ENCODE peak calls at places on chromosomes 12 and 14, in eight cellular contexts. One of them, this sample, is unnamed.

GRCh38 chr14:54722791-54723432 is 156.0 kb downstream of the SAMD4A start:
- DNase-seq in sigmoid colon: no peak
- DNase-seq in transverse colon: no peak
- DNase-seq in Daoy: peak; percentile 44
- DNase-seq in fibroblast of the aortic adventitia: peak; percentile 45
- DNase-seq in choroid plexus epithelial cell: peak; percentile 67
- DNase-seq in pancreas: no peak
- DNase-seq in neural crest cell: no peak
- DNase-seq in this sample: no peak

GRCh38 chr12:14256139-14256538 is 109.3 kb upstream of the ATF7IP start:
- DNase-seq in pancreas: no peak
- DNase-seq in transverse colon: no peak
- DNase-seq in choroid plexus epithelial cell: peak; percentile 55
- DNase-seq in Daoy: peak; percentile 46
- DNase-seq in fibroblast of the aortic adventitia: peak; percentile 79
- DNase-seq in neural crest cell: no peak
- DNase-seq in sigmoid colon: no peak
- DNase-seq in this sample: no peak

GRCh38 chr14:93023802-93024434 is 91.8 kb downstream of the ITPK1 start:
- DNase-seq in fibroblast of the aortic adventitia: no peak
- DNase-seq in sigmoid colon: no peak
- DNase-seq in Daoy: no peak
- DNase-seq in neural crest cell: no peak
- DNase-seq in choroid plexus epithelial cell: no peak
- DNase-seq in transverse colon: no peak
- DNase-seq in pancreas: no peak
- DNase-seq in this sample: peak; percentile 65

GRCh38 chr12:27383429-27384260 is 51.0 kb downstream of the BMAL2 start:
- DNase-seq in neural crest cell: peak; percentile 77
- DNase-seq in pancreas: peak; percentile 74
- DNase-seq in choroid plexus epithelial cell: peak; percentile 91
- DNase-seq in fibroblast of the aortic adventitia: peak; percentile 94
- DNase-seq in sigmoid colon: peak; percentile 84
- DNase-seq in Daoy: peak; percentile 88
- DNase-seq in transverse colon: peak; percentile 80
- DNase-seq in this sample: peak; percentile 68

GRCh38 chr12:93879476-93880376 is 202.6 kb downstream of the CRADD start:
- DNase-seq in neural crest cell: no peak
- DNase-seq in transverse colon: no peak
- DNase-seq in Daoy: peak; percentile 67
- DNase-seq in sigmoid colon: no peak
- DNase-seq in pancreas: no peak
- DNase-seq in fibroblast of the aortic adventitia: peak; percentile 80
- DNase-seq in choroid plexus epithelial cell: peak; percentile 64
- DNase-seq in this sample: no peak

GRCh38 chr12:131118366-131118765 is 164.7 kb downstream of the ADGRD1 start:
- DNase-seq in neural crest cell: no peak
- DNase-seq in pancreas: no peak
- DNase-seq in fibroblast of the aortic adventitia: no peak
- DNase-seq in Daoy: no peak
- DNase-seq in transverse colon: no peak
- DNase-seq in sigmoid colon: peak; percentile 59
- DNase-seq in choroid plexus epithelial cell: no peak
- DNase-seq in this sample: no peak

GRCh38 chr12:130514149-130514551 is 176.5 kb downstream of the PIWIL1 start:
- DNase-seq in neural crest cell: no peak
- DNase-seq in choroid plexus epithelial cell: no peak
- DNase-seq in Daoy: peak; percentile 77
- DNase-seq in sigmoid colon: no peak
- DNase-seq in fibroblast of the aortic adventitia: no peak
- DNase-seq in transverse colon: no peak
- DNase-seq in pancreas: no peak
- DNase-seq in this sample: peak; percentile 45

GRCh38 chr12:118525216-118525615 is 148.9 kb downstream of the SUDS3 start:
- DNase-seq in choroid plexus epithelial cell: no peak
- DNase-seq in Daoy: no peak
- DNase-seq in neural crest cell: no peak
- DNase-seq in pancreas: no peak
- DNase-seq in transverse colon: no peak
- DNase-seq in sigmoid colon: no peak
- DNase-seq in fibroblast of the aortic adventitia: no peak
- DNase-seq in this sample: no peak

GRCh38 chr12:24172031-24172772 is 222.7 kb upstream of the SOX5 start:
- DNase-seq in sigmoid colon: no peak
- DNase-seq in pancreas: no peak
- DNase-seq in neural crest cell: no peak
- DNase-seq in fibroblast of the aortic adventitia: no peak
- DNase-seq in transverse colon: no peak
- DNase-seq in choroid plexus epithelial cell: no peak
- DNase-seq in Daoy: no peak
- DNase-seq in this sample: no peak

GRCh38 chr12:130613131-130613530 is 103.0 kb downstream of the RIMBP2 start:
- DNase-seq in neural crest cell: no peak
- DNase-seq in choroid plexus epithelial cell: no peak
- DNase-seq in Daoy: no peak
- DNase-seq in sigmoid colon: peak; percentile 40
- DNase-seq in pancreas: no peak
- DNase-seq in transverse colon: no peak
- DNase-seq in fibroblast of the aortic adventitia: no peak
- DNase-seq in this sample: no peak

GRCh38 chr12:108190529-108190928 is 61.4 kb downstream of the WSCD2 start:
- DNase-seq in transverse colon: no peak
- DNase-seq in choroid plexus epithelial cell: no peak
- DNase-seq in pancreas: no peak
- DNase-seq in neural crest cell: no peak
- DNase-seq in fibroblast of the aortic adventitia: no peak
- DNase-seq in sigmoid colon: peak; percentile 67
- DNase-seq in Daoy: no peak
- DNase-seq in this sample: no peak

GRCh38 chr12:89707992-89708792 is 446 bp downstream of the ATP2B1 start:
- DNase-seq in transverse colon: peak; percentile 47
- DNase-seq in Daoy: peak; percentile 46
- DNase-seq in choroid plexus epithelial cell: peak; percentile 35
- DNase-seq in fibroblast of the aortic adventitia: no peak
- DNase-seq in neural crest cell: peak; percentile 14
- DNase-seq in sigmoid colon: peak; percentile 79
- DNase-seq in pancreas: peak; percentile 65
- DNase-seq in this sample: peak; percentile 56

GRCh38 chr12:11839093-11839641 is 189.7 kb downstream of the ETV6 start:
- DNase-seq in transverse colon: peak; percentile 42
- DNase-seq in choroid plexus epithelial cell: peak; percentile 49
- DNase-seq in sigmoid colon: no peak
- DNase-seq in neural crest cell: no peak
- DNase-seq in pancreas: no peak
- DNase-seq in Daoy: peak; percentile 57
- DNase-seq in fibroblast of the aortic adventitia: peak; percentile 73
- DNase-seq in this sample: no peak

GRCh38 chr12:50839032-50839431 is 3.7 kb upstream of the TMPRSS12 start:
- DNase-seq in pancreas: no peak
- DNase-seq in sigmoid colon: no peak
- DNase-seq in Daoy: no peak
- DNase-seq in neural crest cell: no peak
- DNase-seq in choroid plexus epithelial cell: no peak
- DNase-seq in fibroblast of the aortic adventitia: no peak
- DNase-seq in transverse colon: no peak
- DNase-seq in this sample: no peak

GRCh38 chr12:109594566-109595317 is 21.1 kb downstream of the MVK start:
- DNase-seq in Daoy: no peak
- DNase-seq in transverse colon: no peak
- DNase-seq in neural crest cell: no peak
- DNase-seq in fibroblast of the aortic adventitia: no peak
- DNase-seq in pancreas: no peak
- DNase-seq in sigmoid colon: no peak
- DNase-seq in choroid plexus epithelial cell: no peak
- DNase-seq in this sample: no peak

GRCh38 chr14:69263364-69263763 is 3.4 kb downstream of the GALNT16 start:
- DNase-seq in Daoy: peak; percentile 95
- DNase-seq in transverse colon: peak; percentile 18
- DNase-seq in fibroblast of the aortic adventitia: peak; percentile 99
- DNase-seq in sigmoid colon: peak; percentile 87
- DNase-seq in neural crest cell: no peak
- DNase-seq in pancreas: no peak
- DNase-seq in choroid plexus epithelial cell: peak; percentile 86
- DNase-seq in this sample: peak; percentile 53

GRCh38 chr12:117158911-117159310 is 31.4 kb downstream of the FBXO21 start:
- DNase-seq in transverse colon: no peak
- DNase-seq in choroid plexus epithelial cell: peak; percentile 56
- DNase-seq in pancreas: no peak
- DNase-seq in fibroblast of the aortic adventitia: peak; percentile 58
- DNase-seq in Daoy: no peak
- DNase-seq in neural crest cell: no peak
- DNase-seq in sigmoid colon: no peak
- DNase-seq in this sample: no peak

GRCh38 chr12:32470936-32471335 is 71.6 kb downstream of the FGD4 start:
- DNase-seq in pancreas: no peak
- DNase-seq in fibroblast of the aortic adventitia: no peak
- DNase-seq in choroid plexus epithelial cell: no peak
- DNase-seq in neural crest cell: no peak
- DNase-seq in Daoy: no peak
- DNase-seq in sigmoid colon: no peak
- DNase-seq in transverse colon: no peak
- DNase-seq in this sample: no peak

GRCh38 chr12:510071-510825 is 50.5 kb downstream of the B4GALNT3 start:
- DNase-seq in choroid plexus epithelial cell: no peak
- DNase-seq in pancreas: no peak
- DNase-seq in transverse colon: peak; percentile 78
- DNase-seq in fibroblast of the aortic adventitia: no peak
- DNase-seq in neural crest cell: peak; percentile 22
- DNase-seq in sigmoid colon: no peak
- DNase-seq in Daoy: peak; percentile 61
- DNase-seq in this sample: peak; percentile 36

GRCh38 chr12:121145221-121145620 is 12.5 kb downstream of the P2RX7 start:
- DNase-seq in choroid plexus epithelial cell: peak; percentile 20
- DNase-seq in transverse colon: no peak
- DNase-seq in sigmoid colon: no peak
- DNase-seq in neural crest cell: no peak
- DNase-seq in Daoy: peak; percentile 45
- DNase-seq in pancreas: no peak
- DNase-seq in fibroblast of the aortic adventitia: no peak
- DNase-seq in this sample: no peak

GRCh38 chr14:77457115-77457521 is 283 bp downstream of the VIPAS39 start:
- DNase-seq in fibroblast of the aortic adventitia: no peak
- DNase-seq in neural crest cell: no peak
- DNase-seq in Daoy: no peak
- DNase-seq in transverse colon: no peak
- DNase-seq in choroid plexus epithelial cell: peak; percentile 50
- DNase-seq in sigmoid colon: peak; percentile 64
- DNase-seq in pancreas: no peak
- DNase-seq in this sample: peak; percentile 46

GRCh38 chr12:27973487-27973890 is 956 bp upstream of the PTHLH start:
- DNase-seq in choroid plexus epithelial cell: peak; percentile 54
- DNase-seq in neural crest cell: no peak
- DNase-seq in fibroblast of the aortic adventitia: peak; percentile 49
- DNase-seq in pancreas: no peak
- DNase-seq in sigmoid colon: no peak
- DNase-seq in Daoy: peak; percentile 50
- DNase-seq in transverse colon: no peak
- DNase-seq in this sample: no peak

GRCh38 chr12:130617219-130617618 is 98.9 kb downstream of the RIMBP2 start:
- DNase-seq in neural crest cell: no peak
- DNase-seq in transverse colon: no peak
- DNase-seq in pancreas: no peak
- DNase-seq in Daoy: peak; percentile 91
- DNase-seq in choroid plexus epithelial cell: no peak
- DNase-seq in fibroblast of the aortic adventitia: no peak
- DNase-seq in sigmoid colon: no peak
- DNase-seq in this sample: no peak

GRCh38 chr12:94874986-94875312 is 128.5 kb downstream of the NDUFA12 start:
- DNase-seq in fibroblast of the aortic adventitia: no peak
- DNase-seq in Daoy: no peak
- DNase-seq in sigmoid colon: no peak
- DNase-seq in choroid plexus epithelial cell: no peak
- DNase-seq in transverse colon: no peak
- DNase-seq in neural crest cell: no peak
- DNase-seq in pancreas: no peak
- DNase-seq in this sample: no peak